ENCODE peak calls at places on chromosomes 6 and 20, in four cellular contexts. One of them, this sample, is unnamed.
A peak's percentile ranks its signal among the peaks of the same experiment; 100 is the strongest.

GRCh38 chr6:68756454-68757375 is 121.6 kb downstream of the ADGRB3 start:
- DNase-seq in K562: no peak
- DNase-seq in HepG2: no peak
- DNase-seq in GM12878: no peak
- DNase-seq in this sample: no peak

GRCh38 chr6:156686429-156686939 is 90.7 kb upstream of the ARID1B start:
- DNase-seq in HepG2: peak; percentile 70
- DNase-seq in GM12878: no peak
- DNase-seq in K562: no peak
- DNase-seq in this sample: peak; percentile 41

GRCh38 chr20:57498425-57499400 is 26.2 kb downstream of the CTCFL start:
- DNase-seq in HepG2: no peak
- DNase-seq in K562: no peak
- DNase-seq in GM12878: no peak
- DNase-seq in this sample: peak; percentile 54

GRCh38 chr20:11712611-11713160 is 205.0 kb upstream of the BTBD3 start:
- DNase-seq in K562: no peak
- DNase-seq in GM12878: no peak
- DNase-seq in HepG2: no peak
- DNase-seq in this sample: no peak

GRCh38 chr6:984031-984430 is 291.1 kb upstream of the EXOC2 start:
- DNase-seq in HepG2: no peak
- DNase-seq in K562: no peak
- DNase-seq in GM12878: no peak
- DNase-seq in this sample: no peak

GRCh38 chr6:108687921-108688320 is 127.2 kb downstream of the FOXO3 start:
- DNase-seq in GM12878: no peak
- DNase-seq in K562: no peak
- DNase-seq in HepG2: no peak
- DNase-seq in this sample: no peak

GRCh38 chr6:41538556-41539182 is 7.5 kb upstream of the FOXP4 start:
- DNase-seq in K562: peak; percentile 47
- DNase-seq in GM12878: no peak
- DNase-seq in HepG2: no peak
- DNase-seq in this sample: no peak

GRCh38 chr6:29011276-29011734 is 6.2 kb upstream of the ZNF311 start:
- DNase-seq in HepG2: no peak
- DNase-seq in K562: peak; percentile 91
- DNase-seq in GM12878: no peak
- DNase-seq in this sample: peak; percentile 71

GRCh38 chr6:40232698-40233097 is 298.4 kb upstream of the MOCS1 start:
- DNase-seq in GM12878: no peak
- DNase-seq in HepG2: no peak
- DNase-seq in K562: no peak
- DNase-seq in this sample: no peak

GRCh38 chr6:40222354-40222753 is 288.1 kb upstream of the MOCS1 start:
- DNase-seq in K562: no peak
- DNase-seq in HepG2: no peak
- DNase-seq in GM12878: no peak
- DNase-seq in this sample: no peak

GRCh38 chr6:40227735-40228134 is 293.5 kb upstream of the MOCS1 start:
- DNase-seq in HepG2: no peak
- DNase-seq in K562: no peak
- DNase-seq in GM12878: no peak
- DNase-seq in this sample: no peak
- TF ChIP-seq CREM in HepG2: no peak
- TF ChIP-seq CREM in K562: no peak
- TF ChIP-seq CREM in GM12878: no peak
- TF ChIP-seq CREM in this sample: no peak

DNA sequence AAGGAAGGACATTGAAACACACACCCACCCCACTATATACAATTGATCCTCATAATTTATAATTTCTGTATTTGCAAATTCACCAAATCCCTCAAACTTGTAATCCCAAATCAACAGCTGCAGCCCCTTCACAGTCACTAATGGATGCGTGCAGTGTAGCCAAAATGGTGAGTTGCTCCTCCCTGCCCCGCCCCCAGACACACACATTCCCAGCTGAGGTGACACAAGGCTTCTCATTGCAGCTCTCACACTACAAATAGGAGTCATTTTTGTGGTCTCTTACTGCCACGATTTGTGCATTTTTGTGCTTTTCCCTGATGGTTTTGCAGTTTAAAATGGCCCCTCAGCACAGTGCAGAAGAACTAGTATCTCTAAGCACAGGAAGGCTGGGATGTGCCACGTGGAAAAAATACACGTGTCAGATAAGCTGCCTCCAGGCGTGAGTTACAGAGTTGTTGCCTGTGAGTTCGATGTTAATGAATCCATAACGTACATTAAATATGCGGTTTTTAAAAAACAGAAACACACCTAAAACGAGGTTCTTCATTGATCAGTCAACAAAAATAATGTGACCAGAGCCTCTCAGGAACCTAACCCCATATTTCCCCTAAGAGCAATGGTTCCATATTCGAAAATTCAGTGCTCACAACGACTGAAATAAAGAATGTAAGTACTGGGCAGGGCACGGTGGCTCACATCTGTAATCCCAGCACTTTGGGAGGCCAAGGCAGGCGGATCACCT is 8.2 kb downstream of the ATP9A start:
- DNase-seq in K562: no peak
- DNase-seq in GM12878: no peak
- DNase-seq in HepG2: peak; percentile 64
- DNase-seq in this sample: no peak
- TF ChIP-seq CREM in K562: no peak
- TF ChIP-seq CREM in GM12878: no peak
- TF ChIP-seq CREM in HepG2: no peak
- TF ChIP-seq CREM in this sample: no peak

DNA sequence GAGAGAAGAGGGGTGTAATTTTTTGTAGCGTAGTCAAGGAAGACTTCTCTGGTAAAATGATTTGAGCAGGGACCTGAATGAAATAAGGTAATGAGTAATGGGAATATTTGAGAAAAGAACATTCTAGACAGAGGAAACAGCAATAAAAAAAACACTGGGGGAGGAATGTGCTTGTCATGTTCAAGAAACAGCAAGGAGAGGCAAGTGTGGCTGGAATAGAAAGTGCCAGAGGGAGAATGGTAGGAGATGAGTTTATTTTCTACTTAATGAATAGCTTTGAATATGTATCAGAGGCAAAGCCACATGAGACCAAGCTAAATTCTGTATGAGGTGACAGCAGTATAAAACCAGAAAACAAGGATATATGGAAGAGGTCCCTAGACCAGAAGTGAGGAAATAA is 170.1 kb downstream of the CDKAL1 start:
- DNase-seq in GM12878: no peak
- DNase-seq in K562: no peak
- DNase-seq in HepG2: no peak
- DNase-seq in this sample: no peak
- TF ChIP-seq CREM in GM12878: no peak
- TF ChIP-seq CREM in K562: no peak
- TF ChIP-seq CREM in HepG2: no peak
- TF ChIP-seq CREM in this sample: no peak

GRCh38 chr20:17316316-17317038 is 89.6 kb downstream of the PCSK2 start:
- DNase-seq in K562: no peak
- DNase-seq in HepG2: no peak
- DNase-seq in GM12878: no peak
- DNase-seq in this sample: no peak

GRCh38 chr20:17314262-17314661 is 87.4 kb downstream of the PCSK2 start:
- DNase-seq in HepG2: no peak
- DNase-seq in K562: no peak
- DNase-seq in GM12878: no peak
- DNase-seq in this sample: no peak

GRCh38 chr20:17320456-17320855 is 93.6 kb downstream of the PCSK2 start:
- DNase-seq in K562: no peak
- DNase-seq in GM12878: no peak
- DNase-seq in HepG2: no peak
- DNase-seq in this sample: no peak

DNA sequence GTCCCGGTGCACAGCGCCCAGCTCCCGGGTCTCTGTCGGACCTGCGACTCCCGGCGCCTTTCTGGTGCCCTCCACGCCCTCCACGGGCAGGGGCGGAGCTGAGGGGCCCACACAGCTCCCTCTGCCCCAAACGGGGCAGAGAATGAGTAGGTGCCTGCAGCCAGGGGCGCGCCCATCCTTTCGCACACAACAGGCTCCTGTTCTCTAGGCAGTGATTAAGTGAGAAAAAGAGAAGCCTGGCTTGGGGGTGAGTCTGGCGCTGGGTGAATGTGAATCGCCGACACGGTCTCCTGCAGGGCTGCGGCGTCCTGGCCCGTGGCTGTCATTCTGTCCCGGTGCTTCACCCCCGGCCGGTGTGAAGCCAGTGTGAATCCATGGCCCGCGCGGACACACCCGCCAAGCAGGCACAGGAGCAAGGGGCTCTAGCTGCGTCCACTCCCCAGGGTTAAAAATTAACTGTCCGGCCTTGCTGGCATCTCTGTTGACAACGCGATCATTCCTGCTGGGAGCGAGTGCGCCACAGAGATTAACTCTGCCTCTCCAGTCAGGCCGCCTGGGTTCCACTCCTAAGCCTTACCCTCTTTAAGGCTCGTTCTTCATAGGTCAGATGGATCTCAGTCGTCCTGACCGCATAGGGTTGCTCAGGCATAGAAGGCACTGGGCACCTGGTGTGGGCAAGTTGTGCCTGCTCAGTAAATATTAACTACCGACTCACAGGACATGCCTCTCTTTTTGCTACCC is 88.8 kb downstream of the PCSK2 start:
- DNase-seq in K562: no peak
- DNase-seq in HepG2: peak; percentile 39
- DNase-seq in GM12878: no peak
- DNase-seq in this sample: no peak
- TF ChIP-seq CREM in K562: no peak
- TF ChIP-seq CREM in HepG2: no peak
- TF ChIP-seq CREM in GM12878: no peak
- TF ChIP-seq CREM in this sample: no peak

This sample was measured in WTC11.